ENCODE peak calls at places on chromosome 14, in four cellular contexts. One of them, this sample, is unnamed.
A peak's percentile ranks its signal among the peaks of the same experiment; 100 is the strongest.

GRCh38 chr14:70856851-70857498 is 47.7 kb upstream of the MAP3K9 start:
- DNase-seq in K562: no peak
- DNase-seq in GM12878: no peak
- DNase-seq in HCT116: no peak
- DNase-seq in this sample: no peak

GRCh38 chr14:90755661-90756304 is 60.4 kb downstream of the TTC7B start:
- DNase-seq in K562: no peak
- DNase-seq in GM12878: no peak
- DNase-seq in HCT116: no peak
- DNase-seq in this sample: no peak

GRCh38 chr14:61750708-61751474 is 11.3 kb upstream of the SNAPC1 start:
- DNase-seq in K562: peak; percentile 88
- DNase-seq in GM12878: peak; percentile 83
- DNase-seq in HCT116: peak; percentile 70
- DNase-seq in this sample: peak; percentile 87

GRCh38 chr14:78227466-78228077 is 57.4 kb downstream of the NRXN3 start:
- DNase-seq in K562: peak; percentile 11
- DNase-seq in GM12878: no peak
- DNase-seq in HCT116: no peak
- DNase-seq in this sample: no peak

GRCh38 chr14:92510972-92511371 is 2.6 kb upstream of the RIN3 start:
- DNase-seq in K562: peak; percentile 5
- DNase-seq in GM12878: no peak
- DNase-seq in HCT116: peak; percentile 51
- DNase-seq in this sample: no peak

GRCh38 chr14:60738843-60739508 is 4.4 kb downstream of the MNAT1 start:
- DNase-seq in K562: no peak
- DNase-seq in GM12878: no peak
- DNase-seq in HCT116: no peak
- DNase-seq in this sample: no peak

GRCh38 chr14:79896009-79896408 is 315.3 kb downstream of the DIO2 start:
- DNase-seq in K562: no peak
- DNase-seq in GM12878: no peak
- DNase-seq in HCT116: no peak
- DNase-seq in this sample: no peak

GRCh38 chr14:64758025-64758521 is 53.8 kb downstream of the PLEKHG3 start:
- DNase-seq in K562: no peak
- DNase-seq in GM12878: no peak
- DNase-seq in HCT116: no peak
- DNase-seq in this sample: no peak

GRCh38 chr14:90732723-90733122 is 83.5 kb downstream of the TTC7B start:
- DNase-seq in K562: no peak
- DNase-seq in GM12878: no peak
- DNase-seq in HCT116: no peak
- DNase-seq in this sample: no peak

GRCh38 chr14:61145903-61146411 is 135.2 kb downstream of the TMEM30B start:
- DNase-seq in K562: no peak
- DNase-seq in GM12878: no peak
- DNase-seq in HCT116: no peak
- DNase-seq in this sample: no peak

GRCh38 chr14:98297567-98297966 is 974.4 kb downstream of the BCL11B start:
- DNase-seq in K562: no peak
- DNase-seq in GM12878: no peak
- DNase-seq in HCT116: no peak
- DNase-seq in this sample: no peak

GRCh38 chr14:48398675-48399282 is 723.4 kb upstream of the MDGA2 start:
- DNase-seq in K562: peak; percentile 12
- DNase-seq in GM12878: no peak
- DNase-seq in HCT116: peak; percentile 33
- DNase-seq in this sample: no peak

GRCh38 chr14:101412741-101413140 is 148.6 kb upstream of the DIO3 start:
- DNase-seq in K562: no peak
- DNase-seq in GM12878: no peak
- DNase-seq in HCT116: peak; percentile 15
- DNase-seq in this sample: no peak

GRCh38 chr14:54676822-54677708 is 110.1 kb downstream of the SAMD4A start:
- DNase-seq in K562: no peak
- DNase-seq in GM12878: no peak
- DNase-seq in HCT116: peak; percentile 75
- DNase-seq in this sample: peak; percentile 61

GRCh38 chr14:64643709-64644108 is 60.5 kb upstream of the PLEKHG3 start:
- DNase-seq in K562: no peak
- DNase-seq in GM12878: no peak
- DNase-seq in HCT116: no peak
- DNase-seq in this sample: no peak

GRCh38 chr14:73255693-73256225 is 18.5 kb downstream of the PAPLN start:
- DNase-seq in K562: no peak
- DNase-seq in GM12878: no peak
- DNase-seq in HCT116: no peak
- DNase-seq in this sample: no peak

DNA sequence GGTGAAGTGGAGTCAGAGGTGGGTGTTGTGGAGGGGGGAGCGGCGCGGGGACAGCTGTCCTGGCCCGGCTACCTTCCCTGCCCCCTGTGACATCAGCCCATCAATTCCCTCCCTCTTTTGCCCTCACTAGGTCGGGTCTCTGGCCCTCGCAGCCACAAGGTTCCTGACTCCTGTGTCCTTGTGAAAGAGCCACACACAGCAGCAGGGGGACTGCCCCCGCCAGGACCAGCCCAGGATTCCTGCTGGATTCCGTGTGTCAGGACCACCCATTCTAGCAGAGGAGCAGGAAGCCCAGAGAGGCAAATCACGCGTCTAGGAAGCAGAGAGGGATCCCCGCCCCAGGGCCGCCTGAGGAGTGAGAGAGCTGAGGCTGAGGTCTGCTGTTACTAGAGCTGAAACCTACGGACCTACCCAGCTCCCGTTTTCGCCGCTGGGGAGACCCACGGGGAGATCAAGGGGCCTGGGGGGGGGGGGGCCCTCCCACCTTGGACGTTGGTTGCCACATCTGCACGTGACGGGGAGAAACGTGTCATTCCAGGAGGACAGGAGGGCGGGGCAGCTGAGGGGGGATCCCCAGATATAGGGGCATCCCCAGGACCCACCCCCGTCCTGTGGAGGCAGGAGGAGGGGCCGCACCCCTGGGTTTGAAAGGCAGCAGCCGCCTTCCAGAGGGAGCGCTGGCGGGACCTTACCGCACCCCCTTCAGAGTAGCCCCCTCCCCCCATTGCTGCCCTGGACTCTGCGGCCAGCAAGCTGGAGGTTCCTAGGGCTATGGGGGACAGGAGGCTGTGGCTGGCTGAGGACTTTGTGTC is 12.5 kb upstream of the INF2 start:
- DNase-seq in K562: no peak
- DNase-seq in GM12878: no peak
- DNase-seq in HCT116: no peak
- DNase-seq in this sample: no peak
- TF ChIP-seq POLR2AphosphoS5 in K562: no peak
- TF ChIP-seq POLR2AphosphoS5 in GM12878: no peak
- TF ChIP-seq POLR2AphosphoS5 in HCT116: no peak
- TF ChIP-seq POLR2AphosphoS5 in this sample: no peak

DNA sequence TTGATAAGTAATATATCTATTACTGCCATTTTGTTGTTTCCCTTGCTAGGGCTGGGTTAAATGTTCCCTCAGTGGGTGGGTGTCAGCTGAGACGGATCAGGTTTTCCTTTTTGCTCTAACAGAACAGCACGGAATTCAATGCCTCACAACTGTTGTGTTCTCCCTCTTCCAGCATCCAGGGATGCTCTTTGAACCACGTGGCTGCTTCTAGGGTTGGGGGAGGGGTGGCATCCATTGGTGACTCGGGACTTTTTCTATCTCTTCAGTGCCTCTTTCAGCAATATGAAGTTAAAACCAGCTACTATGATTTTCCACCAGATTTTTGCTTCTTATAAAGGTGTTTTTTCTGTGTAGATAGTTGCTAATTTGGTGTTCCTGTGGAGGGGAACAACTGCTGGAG is 884.9 kb upstream of the FOXG1 start:
- DNase-seq in K562: no peak
- DNase-seq in GM12878: no peak
- DNase-seq in HCT116: no peak
- DNase-seq in this sample: no peak
- TF ChIP-seq EGR1 in K562: no peak
- TF ChIP-seq EGR1 in GM12878: no peak
- TF ChIP-seq EGR1 in HCT116: no peak
- TF ChIP-seq EGR1 in this sample: no peak

DNA sequence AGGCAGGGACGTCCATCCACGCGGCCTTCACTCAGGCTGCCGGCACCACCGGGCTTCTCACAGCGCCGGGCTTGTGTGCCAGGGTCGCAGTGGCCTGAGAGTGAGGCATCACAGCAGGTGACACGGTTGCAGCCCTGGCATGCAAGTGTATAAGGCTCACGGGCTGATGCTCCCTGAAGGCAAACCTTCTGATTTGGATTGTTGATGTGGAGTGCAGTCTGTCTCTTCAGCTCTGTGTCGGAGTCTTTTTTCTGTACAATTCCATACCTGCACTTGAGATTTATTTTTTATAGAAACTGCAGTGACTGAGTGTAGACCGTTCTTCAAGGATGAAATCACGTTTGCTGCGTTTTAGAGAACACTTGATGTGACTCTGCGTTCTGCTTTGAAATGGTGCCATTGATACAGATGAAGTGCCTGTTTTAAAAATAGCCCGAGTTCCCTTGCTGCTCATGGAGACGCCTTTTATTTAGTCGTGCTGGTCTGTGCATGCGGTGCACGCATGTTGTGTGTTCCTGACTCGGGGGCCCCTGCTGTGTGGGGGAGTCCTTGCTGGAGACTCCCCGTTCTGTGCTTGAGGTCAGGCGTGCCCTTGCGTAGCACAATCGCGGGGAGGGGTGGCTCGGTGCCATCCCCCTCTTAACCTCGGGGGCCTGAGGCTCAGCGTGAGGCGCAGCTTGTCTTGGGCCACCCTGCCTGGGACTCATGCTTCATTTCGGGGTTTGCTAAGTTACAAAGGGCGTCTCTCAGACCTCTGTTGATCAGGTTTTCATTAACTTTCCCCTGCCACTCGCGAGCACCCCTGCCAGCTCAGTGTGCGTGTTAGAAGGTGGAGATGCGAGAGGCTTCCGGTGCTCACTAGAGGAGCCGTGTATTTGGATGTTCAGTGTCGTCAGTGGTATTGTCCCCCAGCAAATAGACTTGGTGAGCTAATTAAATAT is 21.6 kb upstream of the AMN start:
- DNase-seq in K562: no peak
- DNase-seq in GM12878: no peak
- DNase-seq in HCT116: no peak
- DNase-seq in this sample: no peak
- TF ChIP-seq ATF3 in K562: no peak
- TF ChIP-seq ATF3 in GM12878: no peak
- TF ChIP-seq ATF3 in HCT116: no peak
- TF ChIP-seq ATF3 in this sample: no peak

GRCh38 chr14:93976477-93977057 is at the start of gene ASB2:
- DNase-seq in K562: no peak
- DNase-seq in GM12878: no peak
- DNase-seq in HCT116: no peak
- DNase-seq in this sample: no peak
- TF ChIP-seq POLR2AphosphoS5 in K562: no peak
- TF ChIP-seq POLR2AphosphoS5 in GM12878: peak; percentile 20
- TF ChIP-seq POLR2AphosphoS5 in HCT116: no peak
- TF ChIP-seq POLR2AphosphoS5 in this sample: no peak

This sample was measured in H1.